ENCODE peak calls at places on chromosomes 13 and 19, in four cellular contexts. S is CD4-positive, alpha-beta T cell; M is breast epithelium; Z is activated CD8-positive, alpha-beta T cell treated with anti-CD3 and anti-CD28 coated beads, Interleukin-2, amount 10 ng/mL, durations not matched to agents 7 days and 5 days. Y is an unnamed sample.

GRCh38 chr19:35222373-35223005 is 6.0 kb downstream of the FAM187B start:
- DNase-seq in S (no peak), M (no peak), Z (no peak), Y (no peak)

GRCh38 chr13:37443538-37443937 is 155.0 kb downstream of the POSTN start:
- DNase-seq in Z (no peak), M (no peak), S (no peak), Y (no peak)

GRCh38 chr13:49374585-49375290 is 69.1 kb downstream of the CAB39L start:
- DNase-seq in S (no peak), Z (no peak), M (no peak), Y (no peak)

GRCh38 chr13:43611631-43612416 is 174.9 kb downstream of the ENOX1 start:
- DNase-seq in Z (no peak), S (no peak), M (no peak), Y (no peak)

GRCh38 chr19:53333071-53333465 is 481 bp upstream of the ZNF845 start:
- DNase-seq in S (no peak), M (peak; percentile 34), Z (peak; percentile 49), Y (peak; percentile 12)

GRCh38 chr13:21979156-21979819 is 308.4 kb downstream of the FGF9 start:
- DNase-seq in Z (no peak), S (no peak), M (no peak), Y (no peak)

GRCh38 chr13:25708268-25708667 is 336.5 kb downstream of the ATP8A2 start:
- DNase-seq in M (no peak), S (no peak), Z (no peak), Y (no peak)

GRCh38 chr13:110109910-110110309 is 197.0 kb downstream of the COL4A1 start:
- DNase-seq in S (no peak), Z (no peak), M (no peak), Y (no peak)

GRCh38 chr13:28338202-28338601 is 156.7 kb downstream of the FLT1 start:
- DNase-seq in Z (no peak), M (no peak), S (no peak), Y (no peak)

GRCh38 chr13:30818323-30818960 is 83.1 kb downstream of the ALOX5AP start:
- DNase-seq in S (no peak), M (no peak), Z (no peak), Y (no peak)

GRCh38 chr13:78742659-78743058 is 83.7 kb upstream of the OBI1 start:
- DNase-seq in M (no peak), S (no peak), Z (no peak), Y (no peak)

GRCh38 chr19:52217576-52217975 is 27.7 kb downstream of the PPP2R1A start:
- DNase-seq in Z (no peak), M (no peak), S (no peak), Y (no peak)

GRCh38 chr19:14147797-14148605 is 11.6 kb upstream of the ASF1B start:
- DNase-seq in Z (peak; percentile 67), M (peak; percentile 64), S (peak; percentile 37), Y (peak; percentile 4)

GRCh38 chr13:30857636-30858035 is 48.4 kb upstream of the MEDAG start:
- DNase-seq in S (no peak), M (no peak), Z (no peak), Y (no peak)

GRCh38 chr13:51230473-51231105 is 8.4 kb downstream of the FAM124A start:
- DNase-seq in Z (no peak), M (peak; percentile 28), S (no peak), Y (no peak)

GRCh38 chr19:20247016-20247683 is 80.1 kb downstream of the ZNF486 start:
- DNase-seq in S (peak; percentile 20), M (no peak), Z (peak; percentile 40), Y (peak; percentile 19)

GRCh38 chr13:100753391-100753790 is 78.8 kb upstream of the TMTC4 start:
- DNase-seq in M (no peak), S (no peak), Z (no peak), Y (no peak)

GRCh38 chr19:47013041-47013517 is 6.6 kb upstream of the NPAS1 start:
- DNase-seq in Z (peak; percentile 66), S (peak; percentile 59), M (peak; percentile 70), Y (peak; percentile 62)

GRCh38 chr13:21971662-21972635 is 301.1 kb downstream of the FGF9 start:
- DNase-seq in M (no peak), S (no peak), Z (no peak), Y (no peak)

GRCh38 chr19:38735257-38735686 is 9.0 kb downstream of the CAPN12 start:
- DNase-seq in S (peak; percentile 33), Z (peak; percentile 64), M (peak; percentile 41), Y (no peak)

GRCh38 chr13:111344471-111345191 is 24.2 kb downstream of the TEX29 start:
- DNase-seq in S (no peak), Z (peak; percentile 18), M (no peak), Y (no peak)

GRCh38 chr13:40271511-40271910 is 394.9 kb downstream of the FOXO1 start:
- DNase-seq in S (no peak), M (peak; percentile 48), Z (peak; percentile 46), Y (no peak)

GRCh38 chr19:35347171-35347929 is at the start of gene FFAR1:
- DNase-seq in S (peak; percentile 14), M (no peak), Z (peak; percentile 55), Y (peak; percentile 26)

GRCh38 chr19:15488489-15489226 is 9.4 kb upstream of the PGLYRP2 start:
- DNase-seq in M (no peak), Z (no peak), S (no peak), Y (no peak)

GRCh38 chr13:79407349-79407979 is 1.4 kb upstream of the RBM26 start:
- DNase-seq in S (no peak), M (no peak), Z (no peak), Y (no peak)

GRCh38 chr13:113325779-113326178 is 28.7 kb downstream of the LAMP1 start:
- DNase-seq in Z (no peak), M (no peak), S (no peak), Y (no peak)

GRCh38 chr19:41351339-41352245 is 2.1 kb downstream of the TGFB1 start:
- DNase-seq in S (peak; percentile 70), M (no peak), Z (peak; percentile 89), Y (peak; percentile 82)

GRCh38 chr19:15614507-15615379 is at the start of gene CYP4F8:
- DNase-seq in Z (no peak), M (peak; percentile 13), S (no peak), Y (no peak)

GRCh38 chr19:14542721-14543328 is 13.4 kb downstream of the TECR start:
- DNase-seq in Z (no peak), S (no peak), M (no peak), Y (no peak)